ENCODE peak calls at places on chromosome 18, in six cellular contexts. H is HepG2, D is HCT116, L is K562, R is GM12878, V is H1. M is an unnamed sample.

GRCh38 chr18:21769206-21769605 is 28.6 kb downstream of the MIB1 start:
- DNase-seq in H (no peak), D (no peak), L (no peak), R (no peak), V (no peak), M (no peak)

GRCh38 chr18:45137089-45137423 is 456.4 kb downstream of the SETBP1 start:
- DNase-seq in H (no peak), D (no peak), L (no peak), R (no peak), V (no peak), M (no peak)

GRCh38 chr18:33440384-33441043 is at the start of gene CCDC178:
- DNase-seq in H (no peak), D (no peak), L (peak; percentile 15), R (no peak), V (peak; percentile 84), M (peak; percentile 27)

GRCh38 chr18:42078711-42079110 is 123.7 kb downstream of the PIK3C3 start:
- DNase-seq in H (no peak), D (no peak), L (no peak), R (no peak), V (no peak), M (no peak)

GRCh38 chr18:9665311-9665710 is 42.8 kb upstream of the RAB31 start:
- DNase-seq in H (peak; percentile 13), D (no peak), L (no peak), R (no peak), V (no peak), M (no peak)

GRCh38 chr18:53380063-53380639 is 844.3 kb downstream of the MBD2 start:
- DNase-seq in H (peak; percentile 7), D (peak; percentile 19), L (peak; percentile 4), R (peak; percentile 3), V (no peak), M (peak; percentile 13)

GRCh38 chr18:77133051-77133919 is 702 bp upstream of the MBP start:
- DNase-seq in H (no peak), D (no peak), L (no peak), R (no peak), V (peak; percentile 79), M (no peak)

GRCh38 chr18:27143580-27144287 is 41.4 kb downstream of the CHST9 start:
- DNase-seq in H (peak; percentile 60), D (no peak), L (no peak), R (no peak), V (no peak), M (no peak)

GRCh38 chr18:13500891-13501887 is 225.2 kb downstream of the FAM210A start:
- DNase-seq in H (no peak), D (no peak), L (no peak), R (no peak), V (no peak), M (peak; percentile 5)

GRCh38 chr18:2326999-2327398 is 244.3 kb downstream of the METTL4 start:
- DNase-seq in H (no peak), D (no peak), L (no peak), R (no peak), V (no peak), M (no peak)

GRCh38 chr18:13614701-13615288 is 111.6 kb downstream of the FAM210A start:
- DNase-seq in H (no peak), D (no peak), L (no peak), R (no peak), V (no peak), M (no peak)

GRCh38 chr18:12010187-12010802 is 29.0 kb downstream of the IMPA2 start:
- DNase-seq in H (no peak), D (no peak), L (no peak), R (no peak), V (no peak), M (no peak)

GRCh38 chr18:49794740-49795139 is 18.6 kb downstream of the ACAA2 start:
- DNase-seq in H (no peak), D (no peak), L (no peak), R (no peak), V (no peak), M (no peak)

GRCh38 chr18:8151176-8151575 is 458.1 kb upstream of the RAB12 start:
- DNase-seq in H (no peak), D (no peak), L (no peak), R (no peak), V (no peak), M (no peak)

GRCh38 chr18:8153887-8154583 is 455.2 kb upstream of the RAB12 start:
- DNase-seq in H (no peak), D (no peak), L (no peak), R (no peak), V (no peak), M (no peak)
- TF ChIP-seq ZNF274 in H (no peak), D (no peak), L (no peak), R (no peak), V (no peak), M (no peak)

DNA sequence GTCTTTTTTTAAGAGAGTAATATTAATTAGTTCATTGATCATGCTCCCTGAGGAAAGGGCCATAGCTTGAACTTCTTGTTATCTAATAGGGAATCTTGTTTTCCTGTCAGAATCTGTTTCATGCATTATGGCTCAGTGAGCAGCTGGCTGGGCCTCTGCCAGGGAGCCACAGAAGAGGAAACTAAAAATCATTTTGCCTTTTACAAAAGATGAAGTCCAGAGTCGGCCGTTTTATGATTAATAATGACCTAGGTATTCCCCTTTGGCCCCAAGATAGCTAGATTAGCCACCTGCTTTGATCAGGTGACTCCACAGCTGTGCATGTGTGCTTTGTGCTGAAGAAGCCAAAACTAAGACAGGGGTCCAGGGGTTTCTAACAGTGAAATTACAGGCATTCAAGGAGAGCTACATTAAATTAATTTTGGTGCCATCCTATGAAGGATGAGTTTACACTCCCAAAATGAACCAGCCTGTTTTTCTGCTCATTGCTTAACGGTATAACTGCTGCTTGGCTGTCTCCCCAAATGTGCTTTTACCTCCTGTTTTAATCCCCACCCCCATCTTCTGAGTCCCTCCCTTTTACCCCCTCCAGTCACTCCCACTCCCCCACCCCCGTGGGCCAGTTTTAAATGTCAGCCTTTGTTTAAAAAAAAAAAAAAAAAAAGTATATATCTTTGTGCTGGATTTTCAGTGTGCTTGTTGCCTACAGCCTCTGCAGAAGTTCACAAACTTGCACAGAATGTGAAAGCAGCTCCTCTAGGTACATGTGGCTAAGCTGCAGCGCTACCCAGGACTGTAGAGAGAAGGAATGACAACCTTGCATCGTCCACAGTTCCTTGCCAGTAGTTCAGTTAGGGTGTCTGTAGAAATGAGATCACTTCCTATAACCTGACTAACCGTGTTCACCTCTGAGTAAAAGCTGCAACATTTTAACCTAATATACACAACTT is 93.1 kb downstream of the CABLES1 start:
- DNase-seq in H (no peak), D (no peak), L (no peak), R (peak; percentile 82), V (no peak), M (no peak)
- TF ChIP-seq ZNF274 in H (no peak), D (no peak), L (no peak), R (no peak), V (no peak), M (no peak)

GRCh38 chr18:56284319-56284718 is 354.1 kb downstream of the TXNL1 start:
- DNase-seq in H (no peak), D (no peak), L (no peak), R (no peak), V (no peak), M (no peak)
- TF ChIP-seq ZNF274 in H (no peak), D (no peak), L (no peak), R (no peak), V (no peak), M (no peak)

GRCh38 chr18:75492897-75493296 is 65.4 kb upstream of the SMIM21 start:
- DNase-seq in H (no peak), D (no peak), L (no peak), R (no peak), V (no peak), M (no peak)

GRCh38 chr18:75483662-75484061 is 56.2 kb upstream of the SMIM21 start:
- DNase-seq in H (no peak), D (no peak), L (no peak), R (no peak), V (no peak), M (no peak)

GRCh38 chr18:75491361-75491760 is 63.9 kb upstream of the SMIM21 start:
- DNase-seq in H (no peak), D (no peak), L (no peak), R (no peak), V (no peak), M (no peak)

GRCh38 chr18:75489493-75490190 is 62.1 kb upstream of the SMIM21 start:
- DNase-seq in H (peak; percentile 7), D (peak; percentile 81), L (no peak), R (no peak), V (no peak), M (no peak)
- TF ChIP-seq ZNF274 in H (no peak), D (no peak), L (no peak), R (no peak), V (no peak), M (no peak)

GRCh38 chr18:23933407-23933806 is 81.1 kb upstream of the TTC39C start:
- DNase-seq in H (no peak), D (no peak), L (no peak), R (no peak), V (no peak), M (no peak)
- TF ChIP-seq ZNF274 in H (no peak), D (no peak), L (no peak), R (no peak), V (no peak), M (no peak)

GRCh38 chr18:57803119-57803969 is at the start of gene ATP8B1:
- DNase-seq in H (no peak), D (peak; percentile 78), L (peak; percentile 22), R (no peak), V (peak; percentile 95), M (no peak)
- TF ChIP-seq ZNF274 in H (no peak), D (no peak), L (no peak), R (no peak), V (no peak), M (no peak)

GRCh38 chr18:61093967-61094366 is 239.3 kb upstream of the CDH20 start:
- DNase-seq in H (no peak), D (no peak), L (no peak), R (no peak), V (no peak), M (no peak)
- TF ChIP-seq ZNF274 in H (no peak), D (no peak), L (no peak), R (no peak), V (no peak), M (no peak)

DNA sequence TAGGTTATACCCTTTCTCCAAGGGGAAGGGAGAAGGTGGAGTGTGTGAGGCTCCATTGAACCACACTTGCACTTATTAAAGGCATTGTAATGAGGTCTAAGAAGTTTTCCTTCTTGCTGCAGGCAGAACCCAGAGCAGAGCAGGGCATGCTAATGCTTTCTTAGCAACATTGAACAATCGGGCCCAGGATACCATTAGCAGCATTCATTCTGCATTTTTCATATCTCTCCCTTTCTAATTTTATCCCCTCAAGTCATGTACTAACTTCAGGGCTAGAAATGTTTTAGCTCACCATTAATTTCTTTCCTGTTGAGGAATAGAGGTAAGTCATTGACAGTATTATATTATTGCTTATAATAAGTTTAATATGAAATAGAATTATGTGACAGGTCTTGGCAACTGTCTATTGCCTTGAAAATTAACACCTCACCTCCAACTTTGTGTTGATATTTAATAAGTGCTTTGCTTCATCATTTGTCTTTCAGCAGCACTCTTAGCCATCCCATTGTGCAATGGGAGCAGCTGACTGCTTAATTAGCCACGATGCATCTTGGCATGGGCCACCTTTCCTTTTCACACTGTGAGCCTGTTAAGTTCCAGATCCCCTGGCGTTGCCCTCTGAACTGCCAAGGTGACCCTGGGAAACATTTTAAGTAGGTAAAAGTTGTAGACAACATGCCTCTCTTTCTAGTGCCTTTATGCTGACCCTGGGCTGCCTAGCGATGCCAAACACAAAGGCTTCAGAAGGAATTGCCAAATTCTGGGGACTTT is 300.8 kb upstream of the MEX3C start:
- DNase-seq in H (no peak), D (no peak), L (no peak), R (no peak), V (no peak), M (no peak)
- TF ChIP-seq ZNF274 in H (no peak), D (no peak), L (no peak), R (no peak), V (no peak), M (no peak)